ENCODE peak calls at places on chromosome 12, in eight cellular contexts. I is RWPE1; A is MG63; K is anterior cingulate cortex; Y is NCI-H1105; M is stomach; X is stimulated activated CD4-positive, alpha-beta T cell treated with anti-CD3 and anti-CD28 coated beads, Interleukin-1b, Interleukin-23, amount 100 ng/mL, for 4 hours; G is left ventricle myocardium inferior. E is an unnamed sample.

GRCh38 chr12:116882742-116883141 is 1.5 kb upstream of the HRK start:
- DNase-seq in I (no peak), A (no peak), K (no peak), Y (no peak), M (no peak), X (no peak), G (no peak), E (no peak)

GRCh38 chr12:68180792-68181744 is 21.5 kb upstream of the IFNG start:
- DNase-seq in I (no peak), A (no peak), K (no peak), Y (no peak), M (no peak), X (peak), G (no peak), E (no peak)

GRCh38 chr12:62332598-62332997 is 72.4 kb downstream of the USP15 start:
- DNase-seq in I (peak), A (no peak), K (no peak), Y (no peak), M (no peak), X (no peak), G (no peak), E (no peak)

GRCh38 chr12:132717011-132717410 is 6.4 kb downstream of the PGAM5 start:
- DNase-seq in I (no peak), A (no peak), K (no peak), Y (no peak), M (no peak), X (no peak), G (no peak), E (no peak)

GRCh38 chr12:65879878-65880277 is 55.6 kb downstream of the HMGA2 start:
- DNase-seq in I (no peak), A (no peak), K (no peak), Y (no peak), M (no peak), X (no peak), G (no peak), E (no peak)

GRCh38 chr12:89235189-89235993 is 116.9 kb downstream of the DUSP6 start:
- DNase-seq in I (no peak), A (no peak), K (no peak), Y (no peak), M (no peak), X (no peak), G (no peak), E (no peak)

GRCh38 chr12:56374726-56375597 is 12.3 kb upstream of the APOF start:
- DNase-seq in I (no peak), A (no peak), K (no peak), Y (no peak), M (no peak), X (no peak), G (no peak), E (no peak)

GRCh38 chr12:109052097-109052414 is 320 bp upstream of the USP30 start:
- DNase-seq in I (no peak), A (no peak), K (no peak), Y (no peak), M (no peak), X (no peak), G (no peak), E (no peak)

GRCh38 chr12:130916251-130916911 is 37.3 kb upstream of the ADGRD1 start:
- DNase-seq in I (peak), A (peak), K (no peak), Y (peak), M (peak), X (no peak), G (peak), E (no peak)

GRCh38 chr12:116481726-116482125 is 77.5 kb upstream of the MAP1LC3B2 start:
- DNase-seq in I (no peak), A (no peak), K (no peak), Y (no peak), M (no peak), X (no peak), G (no peak), E (no peak)

GRCh38 chr12:58413794-58414193 is 472.4 kb downstream of the ATP23 start:
- DNase-seq in I (no peak), A (no peak), K (no peak), Y (no peak), M (no peak), X (no peak), G (no peak), E (no peak)

GRCh38 chr12:56808954-56809353 is 45.8 kb downstream of the HSD17B6 start:
- DNase-seq in I (no peak), A (peak), K (no peak), Y (no peak), M (no peak), X (no peak), G (no peak), E (no peak)

GRCh38 chr12:41211466-41211865 is 23.3 kb downstream of the PDZRN4 start:
- DNase-seq in I (no peak), A (no peak), K (no peak), Y (no peak), M (no peak), X (no peak), G (no peak), E (no peak)

GRCh38 chr12:20601668-20602280 is 93.4 kb upstream of the SLCO1C1 start:
- DNase-seq in I (peak), A (no peak), K (no peak), Y (peak), M (no peak), X (no peak), G (no peak), E (no peak)

GRCh38 chr12:127374447-127374846 is 892.5 kb upstream of the TMEM132C start:
- DNase-seq in I (no peak), A (no peak), K (no peak), Y (no peak), M (no peak), X (no peak), G (no peak), E (no peak)

GRCh38 chr12:116196226-116196625 is 81.3 kb downstream of the MED13L start:
- DNase-seq in I (no peak), A (no peak), K (no peak), Y (no peak), M (no peak), X (no peak), G (no peak), E (no peak)

GRCh38 chr12:126385785-126386184 is 1320.5 kb downstream of the AACS start:
- DNase-seq in I (no peak), A (peak), K (no peak), Y (no peak), M (no peak), X (no peak), G (no peak), E (no peak)

GRCh38 chr12:54562720-54563356 is 13.4 kb downstream of the PDE1B start:
- DNase-seq in I (no peak), A (no peak), K (no peak), Y (no peak), M (no peak), X (no peak), G (no peak), E (no peak)

GRCh38 chr12:68279227-68280054 is 26.0 kb upstream of the IL22 start:
- DNase-seq in I (no peak), A (no peak), K (no peak), Y (no peak), M (no peak), X (no peak), G (no peak), E (no peak)

GRCh38 chr12:26113194-26113654 is 11.6 kb downstream of the BHLHE41 start:
- DNase-seq in I (no peak), A (no peak), K (no peak), Y (peak), M (no peak), X (no peak), G (no peak), E (no peak)

GRCh38 chr12:81176796-81177195 is 98.9 kb downstream of the ACSS3 start:
- DNase-seq in I (no peak), A (no peak), K (no peak), Y (no peak), M (no peak), X (no peak), G (no peak), E (no peak)

GRCh38 chr12:108033091-108033490 is 96.0 kb upstream of the WSCD2 start:
- DNase-seq in I (no peak), A (no peak), K (no peak), Y (no peak), M (no peak), X (no peak), G (no peak), E (no peak)

GRCh38 chr12:76878045-76878898 is 547 bp downstream of the CSRP2 start:
- DNase-seq in I (peak), A (peak), K (no peak), Y (peak), M (no peak), X (no peak), G (no peak), E (peak)

GRCh38 chr12:15621140-15621539 is 168.0 kb downstream of the EPS8 start:
- DNase-seq in I (no peak), A (no peak), K (no peak), Y (no peak), M (no peak), X (no peak), G (no peak), E (no peak)

GRCh38 chr12:55965941-55966407 is at the start of gene PMEL:
- DNase-seq in I (no peak), A (no peak), K (no peak), Y (no peak), M (no peak), X (no peak), G (no peak), E (no peak)

GRCh38 chr12:103841690-103842584 is 903 bp upstream of the NT5DC3 start:
- DNase-seq in I (peak), A (peak), K (no peak), Y (peak), M (peak), X (no peak), G (peak), E (peak)

GRCh38 chr12:124386661-124387509 is 92.0 kb downstream of the RFLNA start:
- DNase-seq in I (no peak), A (no peak), K (no peak), Y (no peak), M (no peak), X (no peak), G (peak), E (no peak)

GRCh38 chr12:106032141-106032925 is 106.4 kb downstream of the NUAK1 start:
- DNase-seq in I (peak), A (no peak), K (no peak), Y (no peak), M (no peak), X (no peak), G (no peak), E (no peak)

GRCh38 chr12:53550595-53550994 is 43.3 kb upstream of the NPFF start:
- DNase-seq in I (peak), A (no peak), K (no peak), Y (no peak), M (no peak), X (no peak), G (no peak), E (no peak)

GRCh38 chr12:117447665-117448366 is 86.4 kb upstream of the NOS1 start:
- DNase-seq in I (no peak), A (no peak), K (no peak), Y (no peak), M (no peak), X (no peak), G (no peak), E (no peak)

GRCh38 chr12:40819427-40820108 is 127.3 kb downstream of the CNTN1 start:
- DNase-seq in I (no peak), A (no peak), K (no peak), Y (peak), M (no peak), X (no peak), G (no peak), E (no peak)

GRCh38 chr12:92541024-92541423 is 161.8 kb upstream of the PLEKHG7 start:
- DNase-seq in I (no peak), A (no peak), K (no peak), Y (no peak), M (no peak), X (no peak), G (no peak), E (no peak)

E was measured in activated T-helper 9 cell treated with anti-CD3 and anti-CD28 coated beads, Interleukin-2, amount 50 U/mL, for 16 hours.